ENCODE peak calls at places on chromosome 15, in nine cellular contexts. W is cardiac muscle cell; E is naive thymus-derived CD4-positive, alpha-beta T cell; V is heart right ventricle; Y is ovary; R is substantia nigra; N is CD8-positive, alpha-beta T cell; A is Karpas-422; Q is aorta. G is an unnamed sample.

GRCh38 chr15:60669351-60669750 is 190.4 kb upstream of the ICE2 start:
- DNase-seq in Q (no peak), R (no peak), E (no peak), V (no peak), W (no peak), Y (no peak), N (no peak), A (no peak), G (no peak)

GRCh38 chr15:47757331-47757730 is 40.0 kb downstream of the SEMA6D start:
- DNase-seq in W (no peak), Y (no peak), E (no peak), N (no peak), R (no peak), Q (no peak), A (no peak), V (no peak), G (no peak)

GRCh38 chr15:37059051-37059450 is 41.3 kb downstream of the MEIS2 start:
- DNase-seq in V (no peak), R (no peak), W (peak), Q (no peak), A (no peak), E (no peak), N (no peak), Y (no peak), G (no peak)

GRCh38 chr15:76239786-76240185 is 71.5 kb downstream of the ETFA start:
- DNase-seq in W (no peak), A (no peak), Q (no peak), E (no peak), Y (no peak), N (no peak), V (no peak), R (no peak), G (no peak)

GRCh38 chr15:72323752-72324151 is 3.8 kb upstream of the CELF6 start:
- DNase-seq in Y (no peak), N (no peak), Q (no peak), A (no peak), R (no peak), V (no peak), E (no peak), W (no peak), G (no peak)

GRCh38 chr15:84402856-84403608 is 167.5 kb downstream of the GOLGA6L4 start:
- DNase-seq in Y (no peak), W (no peak), N (no peak), A (no peak), Q (no peak), R (no peak), V (no peak), E (no peak), G (no peak)

GRCh38 chr15:41565702-41566101 is 6.7 kb downstream of the TYRO3 start:
- DNase-seq in R (no peak), Q (no peak), A (no peak), Y (no peak), W (no peak), N (no peak), E (no peak), V (no peak), G (no peak)

GRCh38 chr15:26838742-26839460 is 28.0 kb upstream of the GABRA5 start:
- DNase-seq in R (no peak), A (peak), Y (no peak), Q (no peak), N (no peak), W (no peak), E (no peak), V (no peak), G (peak)

GRCh38 chr15:40746916-40747418 is 8.1 kb downstream of the RMDN3 start:
- DNase-seq in E (no peak), A (no peak), R (no peak), N (no peak), Y (no peak), W (peak), Q (no peak), V (no peak), G (no peak)

GRCh38 chr15:89457086-89457485 is 39.3 kb downstream of the RHCG start:
- DNase-seq in V (no peak), Y (no peak), Q (no peak), N (no peak), W (peak), A (peak), R (no peak), E (no peak), G (peak)

GRCh38 chr15:70025413-70026296 is 72.1 kb downstream of the TLE3 start:
- DNase-seq in Q (no peak), E (no peak), W (peak), A (no peak), R (peak), V (no peak), Y (no peak), N (no peak), G (no peak)

GRCh38 chr15:59885832-59886231 is 118.3 kb upstream of the FOXB1 start:
- DNase-seq in V (no peak), E (no peak), N (no peak), W (peak), Y (no peak), R (no peak), Q (no peak), A (no peak), G (no peak)

GRCh38 chr15:78768531-78769408 is 42.5 kb downstream of the ADAMTS7 start:
- DNase-seq in Q (peak), R (no peak), W (no peak), Y (peak), A (peak), V (no peak), E (no peak), N (no peak), G (no peak)

GRCh38 chr15:31586841-31587240 is 260.2 kb downstream of the KLF13 start:
- DNase-seq in R (no peak), Q (no peak), N (no peak), E (no peak), A (no peak), Y (no peak), V (no peak), W (no peak), G (no peak)

GRCh38 chr15:91855684-91856553 is 2.4 kb downstream of the SLCO3A1 start:
- DNase-seq in A (peak), R (no peak), Q (no peak), Y (no peak), V (no peak), E (no peak), W (no peak), N (no peak), G (peak)

GRCh38 chr15:74844319-74845207 is 1.6 kb upstream of the ULK3 start:
- DNase-seq in W (no peak), V (no peak), Y (peak), R (no peak), E (peak), N (peak), Q (no peak), A (no peak), G (no peak)

GRCh38 chr15:88610756-88611231 is 10.3 kb upstream of the AEN start:
- DNase-seq in A (no peak), E (no peak), N (no peak), Y (no peak), Q (no peak), R (no peak), V (no peak), W (no peak), G (peak)

GRCh38 chr15:74499366-74499765 is 38.4 kb upstream of the UBL7 start:
- DNase-seq in Q (no peak), W (no peak), V (no peak), A (no peak), R (no peak), E (no peak), Y (no peak), N (no peak), G (no peak)

GRCh38 chr15:52417957-52418356 is 110.7 kb downstream of the MYO5A start:
- DNase-seq in E (no peak), Q (no peak), A (no peak), N (no peak), Y (no peak), W (no peak), V (no peak), R (no peak), G (no peak)

GRCh38 chr15:81064253-81064652 is 63.5 kb downstream of the TLNRD1 start:
- DNase-seq in Q (no peak), Y (no peak), V (no peak), R (no peak), N (no peak), A (no peak), W (no peak), E (no peak), G (no peak)

GRCh38 chr15:40325188-40325587 is 1.7 kb downstream of the INAFM2 start:
- DNase-seq in Q (no peak), R (no peak), E (no peak), W (peak), V (no peak), A (no peak), N (no peak), Y (no peak), G (no peak)

GRCh38 chr15:62059818-62060115 is 480 bp downstream of the VPS13C start:
- DNase-seq in Y (peak), E (peak), V (peak), R (no peak), W (peak), N (peak), Q (no peak), A (peak), G (peak)

GRCh38 chr15:41494190-41494921 is 682 bp downstream of the ITPKA start:
- DNase-seq in E (peak), Y (peak), W (no peak), N (no peak), A (no peak), V (no peak), Q (no peak), R (no peak), G (peak)

GRCh38 chr15:59492389-59493377 is 54.7 kb downstream of the FAM81A start:
- DNase-seq in V (peak), N (peak), Q (peak), A (peak), Y (peak), E (peak), W (peak), R (peak), G (peak)

GRCh38 chr15:66472176-66472999 is 25.2 kb downstream of the SNAPC5 start:
- DNase-seq in W (peak), R (no peak), V (no peak), A (no peak), Q (no peak), N (peak), E (peak), Y (peak), G (no peak)

GRCh38 chr15:82146990-82147461 is 101.2 kb upstream of the MEX3B start:
- DNase-seq in N (no peak), W (peak), Q (no peak), R (no peak), V (no peak), Y (no peak), A (no peak), E (no peak), G (no peak)

GRCh38 chr15:101175396-101175795 is 76.5 kb downstream of the CHSY1 start:
- DNase-seq in Y (no peak), V (no peak), R (no peak), E (no peak), N (no peak), W (no peak), A (no peak), Q (no peak), G (no peak)

GRCh38 chr15:66673410-66674322 is 28.4 kb upstream of the SMAD6 start:
- DNase-seq in Q (peak), Y (no peak), R (no peak), E (no peak), A (peak), V (no peak), N (peak), W (peak), G (peak)

GRCh38 chr15:83278191-83278590 is 6.3 kb downstream of the BNC1 start:
- DNase-seq in R (no peak), N (no peak), Y (no peak), E (no peak), W (peak), A (no peak), Q (no peak), V (no peak), G (no peak)

GRCh38 chr15:40456299-40456712 is 14.5 kb upstream of the CHST14 start:
- DNase-seq in R (no peak), Q (no peak), Y (peak), W (no peak), E (no peak), A (no peak), N (no peak), V (no peak), G (no peak)

GRCh38 chr15:70856884-70857546 is 3.1 kb upstream of the LARP6 start:
- DNase-seq in Y (peak), R (peak), V (peak), N (no peak), E (no peak), W (peak), A (no peak), Q (peak), G (no peak)

GRCh38 chr15:27846722-27847420 is 252.2 kb downstream of the OCA2 start:
- DNase-seq in Q (no peak), A (no peak), E (no peak), R (no peak), W (no peak), V (no peak), Y (no peak), N (no peak), G (no peak)

GRCh38 chr15:79094611-79095021 is 4.0 kb upstream of the RASGRF1 start:
- DNase-seq in R (no peak), N (no peak), Q (no peak), W (no peak), E (no peak), Y (no peak), A (no peak), V (no peak), G (no peak)

GRCh38 chr15:26242565-26242964 is 379.4 kb upstream of the ATP10A start:
- DNase-seq in E (no peak), V (no peak), Q (no peak), N (no peak), R (no peak), W (no peak), Y (no peak), A (no peak), G (no peak)

GRCh38 chr15:90083419-90083818 is 18.8 kb downstream of the IDH2 start:
- DNase-seq in N (no peak), W (no peak), A (peak), Q (no peak), R (no peak), E (no peak), V (no peak), Y (no peak), G (peak)

GRCh38 chr15:97759363-97759762 is 201.1 kb upstream of the ARRDC4 start:
- DNase-seq in Q (no peak), N (no peak), A (no peak), W (peak), E (no peak), R (no peak), Y (no peak), V (no peak), G (no peak)

GRCh38 chr15:89364341-89364740 is 29.7 kb upstream of the POLG start:
- DNase-seq in V (no peak), N (no peak), W (no peak), Q (peak), R (peak), E (no peak), Y (no peak), A (peak), G (no peak)

GRCh38 chr15:55357774-55358173 is 38.8 kb downstream of the PIGB start:
- DNase-seq in Q (no peak), N (no peak), R (no peak), A (no peak), W (peak), Y (no peak), V (no peak), E (no peak), G (no peak)

GRCh38 chr15:85867250-85867649 is 72.5 kb upstream of the KLHL25 start:
- DNase-seq in V (no peak), Y (no peak), W (no peak), A (no peak), N (no peak), R (no peak), Q (no peak), E (no peak), G (no peak)
- H3K27ac ChIP-seq in V (no peak), Y (no peak), W (no peak), A (no peak), N (no peak), R (no peak), Q (no peak), E (no peak), G (no peak)

GRCh38 chr15:93213281-93213680 is 124.3 kb upstream of the RGMA start:
- DNase-seq in E (no peak), Y (no peak), V (peak), R (no peak), N (no peak), Q (no peak), A (no peak), W (no peak), G (no peak)

GRCh38 chr15:93219859-93220258 is 130.8 kb upstream of the RGMA start:
- DNase-seq in Y (no peak), N (no peak), E (no peak), A (no peak), R (no peak), V (no peak), Q (no peak), W (no peak), G (no peak)

GRCh38 chr15:93221754-93222153 is 132.7 kb upstream of the RGMA start:
- DNase-seq in R (no peak), W (no peak), A (no peak), V (no peak), Y (no peak), E (no peak), Q (no peak), N (no peak), G (no peak)

GRCh38 chr15:93212578-93212977 is 123.6 kb upstream of the RGMA start:
- DNase-seq in Q (no peak), A (no peak), E (no peak), N (no peak), V (no peak), W (no peak), R (no peak), Y (no peak), G (no peak)

DNA sequence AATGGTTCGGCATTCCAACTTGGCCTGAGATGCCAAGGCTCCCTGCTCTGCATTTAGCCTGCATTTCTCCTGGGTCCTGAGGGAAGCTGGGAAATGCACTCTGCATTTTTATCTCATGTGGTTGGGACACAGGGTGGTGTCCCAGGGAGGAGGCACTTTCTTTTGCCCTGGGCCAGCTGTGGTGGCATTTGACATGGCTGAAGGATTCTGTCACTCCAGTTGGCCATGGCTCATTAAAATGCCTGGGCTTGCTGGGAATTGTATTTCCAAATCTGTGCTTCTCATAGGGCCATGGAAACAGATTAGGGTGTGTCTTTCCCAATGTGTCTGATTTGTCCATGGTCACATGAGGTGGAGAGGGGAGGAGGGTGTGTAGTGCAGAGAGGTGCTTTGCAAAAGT is 128.3 kb upstream of the RGMA start:
- DNase-seq in R (no peak), V (peak), N (no peak), E (no peak), W (no peak), A (no peak), Y (no peak), Q (no peak), G (no peak)
- H3K27ac ChIP-seq in R (no peak), V (peak), N (no peak), E (no peak), W (no peak), A (no peak), Y (no peak), Q (no peak), G (no peak)

GRCh38 chr15:38598749-38599148 is 34.1 kb upstream of the RASGRP1 start:
- DNase-seq in V (no peak), A (peak), R (no peak), Q (no peak), W (no peak), Y (no peak), N (no peak), E (no peak), G (peak)
- H3K27ac ChIP-seq in V (no peak), A (peak), R (no peak), Q (no peak), W (no peak), Y (no peak), N (no peak), E (no peak), G (no peak)

GRCh38 chr15:99929266-99929665 is 196.0 kb upstream of the LYSMD4 start:
- DNase-seq in N (no peak), W (no peak), Y (no peak), R (no peak), V (no peak), A (no peak), Q (no peak), E (no peak), G (no peak)
- H3K27ac ChIP-seq in N (no peak), W (no peak), Y (no peak), R (no peak), V (no peak), A (no peak), Q (no peak), E (peak), G (no peak)

GRCh38 chr15:43408789-43409188 is 37.9 kb downstream of the TUBGCP4 start:
- DNase-seq in Y (no peak), E (no peak), V (no peak), N (no peak), W (peak), A (no peak), Q (no peak), R (no peak), G (no peak)
- H3K27ac ChIP-seq in Y (no peak), E (no peak), V (no peak), N (no peak), W (peak), A (no peak), Q (no peak), R (no peak), G (no peak)

GRCh38 chr15:33215941-33216872 is 21.7 kb upstream of the FMN1 start:
- DNase-seq in Q (no peak), R (no peak), N (no peak), W (peak), Y (no peak), V (no peak), A (peak), E (no peak), G (peak)
- H3K27ac ChIP-seq in Q (no peak), R (no peak), N (no peak), W (no peak), Y (no peak), V (no peak), A (no peak), E (no peak), G (no peak)

DNA sequence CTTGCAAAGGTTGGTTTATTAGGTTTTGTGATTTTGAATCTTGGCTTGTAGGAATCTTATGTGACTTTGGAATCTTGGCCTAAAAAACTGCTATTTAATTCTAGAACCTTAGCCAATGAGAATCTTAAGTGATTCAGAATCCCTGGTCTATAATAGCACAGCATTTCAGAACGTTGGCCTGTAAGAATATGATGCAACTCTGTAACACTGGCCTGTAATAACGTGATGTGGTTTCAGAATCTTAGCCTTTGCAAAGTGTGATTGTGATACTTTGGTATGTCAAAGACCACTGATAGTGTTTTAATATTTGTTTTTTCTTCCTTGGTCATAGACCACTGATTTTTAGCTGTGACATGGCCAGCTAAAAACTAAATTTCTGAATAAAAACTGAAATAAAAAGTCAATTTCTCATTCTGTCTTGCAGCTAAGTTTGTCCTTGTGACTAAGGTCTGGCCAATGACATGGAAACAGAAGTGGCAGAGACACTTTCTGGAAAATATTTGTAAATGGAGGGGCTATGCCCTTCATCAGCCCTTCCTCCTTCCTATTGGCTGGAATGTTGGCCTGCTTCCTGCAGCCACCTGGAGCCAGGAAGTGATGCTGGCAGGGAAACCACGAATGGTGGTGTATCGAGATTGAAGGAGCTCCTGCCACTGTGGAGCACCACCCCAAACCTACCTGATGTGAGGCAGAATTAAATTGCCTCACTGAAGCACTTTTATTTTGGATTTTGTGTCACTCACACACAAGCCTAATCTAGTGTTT is 42.3 kb upstream of the CORO2B start:
- DNase-seq in R (no peak), E (no peak), A (no peak), Y (no peak), W (peak), Q (no peak), V (no peak), N (no peak), G (no peak)
- H3K27ac ChIP-seq in R (no peak), E (no peak), A (no peak), Y (no peak), W (no peak), Q (peak), V (no peak), N (no peak), G (no peak)

GRCh38 chr15:63983071-63983711 is 63.1 kb downstream of the DAPK2 start:
- DNase-seq in Y (no peak), W (no peak), R (no peak), V (no peak), A (peak), E (no peak), Q (no peak), N (no peak), G (peak)
- H3K27ac ChIP-seq in Y (no peak), W (no peak), R (no peak), V (peak), A (peak), E (no peak), Q (no peak), N (no peak), G (no peak)

G was measured in OCI-LY7.